ENCODE peak calls at places on chromosomes 13 and 19, in six cellular contexts. One of them, this sample, is unnamed.

GRCh38 chr19:33905937-33906577 is 109.4 kb downstream of the KCTD15 start:
- DNase-seq in brain microvascular endothelial cell: peak; percentile 3
- DNase-seq in dermis microvascular lymphatic vessel endothelial cell: no peak
- DNase-seq in sciatic nerve: peak; percentile 76
- DNase-seq in hippocampal formation: no peak
- DNase-seq in body of pancreas: peak; percentile 90
- DNase-seq in this sample: peak; percentile 74

GRCh38 chr19:1513492-1514294 is 874 bp upstream of the ADAMTSL5 start:
- DNase-seq in brain microvascular endothelial cell: no peak
- DNase-seq in dermis microvascular lymphatic vessel endothelial cell: no peak
- DNase-seq in sciatic nerve: no peak
- DNase-seq in hippocampal formation: no peak
- DNase-seq in body of pancreas: peak; percentile 60
- DNase-seq in this sample: peak; percentile 39

GRCh38 chr19:33186431-33186830 is 7.7 kb upstream of the LRP3 start:
- DNase-seq in brain microvascular endothelial cell: no peak
- DNase-seq in dermis microvascular lymphatic vessel endothelial cell: no peak
- DNase-seq in sciatic nerve: peak; percentile 36
- DNase-seq in hippocampal formation: no peak
- DNase-seq in body of pancreas: no peak
- DNase-seq in this sample: no peak

GRCh38 chr19:49781394-49781793 is 14.6 kb downstream of the AP2A1 start:
- DNase-seq in brain microvascular endothelial cell: no peak
- DNase-seq in dermis microvascular lymphatic vessel endothelial cell: no peak
- DNase-seq in sciatic nerve: no peak
- DNase-seq in hippocampal formation: no peak
- DNase-seq in body of pancreas: no peak
- DNase-seq in this sample: no peak

GRCh38 chr13:91767681-91768080 is 369.3 kb downstream of the GPC5 start:
- DNase-seq in brain microvascular endothelial cell: no peak
- DNase-seq in dermis microvascular lymphatic vessel endothelial cell: no peak
- DNase-seq in sciatic nerve: no peak
- DNase-seq in hippocampal formation: no peak
- DNase-seq in body of pancreas: no peak
- DNase-seq in this sample: no peak

GRCh38 chr13:102400619-102401125 is 1.2 kb downstream of the FGF14 start:
- DNase-seq in brain microvascular endothelial cell: no peak
- DNase-seq in dermis microvascular lymphatic vessel endothelial cell: no peak
- DNase-seq in sciatic nerve: no peak
- DNase-seq in hippocampal formation: no peak
- DNase-seq in body of pancreas: peak; percentile 45
- DNase-seq in this sample: peak; percentile 29

GRCh38 chr13:35470671-35471465 is 5.6 kb downstream of the MAB21L1 start:
- DNase-seq in brain microvascular endothelial cell: peak; percentile 5
- DNase-seq in dermis microvascular lymphatic vessel endothelial cell: no peak
- DNase-seq in sciatic nerve: peak; percentile 65
- DNase-seq in hippocampal formation: no peak
- DNase-seq in body of pancreas: no peak
- DNase-seq in this sample: no peak

GRCh38 chr13:51260154-51260553 is 38.0 kb downstream of the FAM124A start:
- DNase-seq in brain microvascular endothelial cell: no peak
- DNase-seq in dermis microvascular lymphatic vessel endothelial cell: no peak
- DNase-seq in sciatic nerve: no peak
- DNase-seq in hippocampal formation: no peak
- DNase-seq in body of pancreas: no peak
- DNase-seq in this sample: no peak

GRCh38 chr19:2032296-2032941 is 16.9 kb upstream of the BTBD2 start:
- DNase-seq in brain microvascular endothelial cell: peak; percentile 54
- DNase-seq in dermis microvascular lymphatic vessel endothelial cell: no peak
- DNase-seq in sciatic nerve: peak; percentile 96
- DNase-seq in hippocampal formation: peak; percentile 96
- DNase-seq in body of pancreas: peak; percentile 99
- DNase-seq in this sample: peak; percentile 97

GRCh38 chr19:53961523-53962345 is 1.0 kb upstream of the CACNG8 start:
- DNase-seq in brain microvascular endothelial cell: no peak
- DNase-seq in dermis microvascular lymphatic vessel endothelial cell: no peak
- DNase-seq in sciatic nerve: no peak
- DNase-seq in hippocampal formation: no peak
- DNase-seq in body of pancreas: no peak
- DNase-seq in this sample: no peak

GRCh38 chr13:41577437-41577836 is 120.1 kb downstream of the RGCC start:
- DNase-seq in brain microvascular endothelial cell: no peak
- DNase-seq in dermis microvascular lymphatic vessel endothelial cell: no peak
- DNase-seq in sciatic nerve: peak; percentile 63
- DNase-seq in hippocampal formation: no peak
- DNase-seq in body of pancreas: no peak
- DNase-seq in this sample: peak; percentile 68

GRCh38 chr13:27329210-27329609 is 58.6 kb downstream of the RASL11A start:
- DNase-seq in brain microvascular endothelial cell: no peak
- DNase-seq in dermis microvascular lymphatic vessel endothelial cell: no peak
- DNase-seq in sciatic nerve: no peak
- DNase-seq in hippocampal formation: no peak
- DNase-seq in body of pancreas: no peak
- DNase-seq in this sample: no peak

GRCh38 chr19:55541091-55541490 is 4.2 kb upstream of the SBK2 start:
- DNase-seq in brain microvascular endothelial cell: no peak
- DNase-seq in dermis microvascular lymphatic vessel endothelial cell: no peak
- DNase-seq in sciatic nerve: no peak
- DNase-seq in hippocampal formation: no peak
- DNase-seq in body of pancreas: no peak
- DNase-seq in this sample: no peak

GRCh38 chr13:110471156-110471832 is 90.2 kb downstream of the RAB20 start:
- DNase-seq in brain microvascular endothelial cell: no peak
- DNase-seq in dermis microvascular lymphatic vessel endothelial cell: peak; percentile 12
- DNase-seq in sciatic nerve: no peak
- DNase-seq in hippocampal formation: no peak
- DNase-seq in body of pancreas: no peak
- DNase-seq in this sample: no peak